ENCODE peak calls at places on chromosomes 7 and 10, in four cellular contexts. One of them, this sample, is unnamed.

GRCh38 chr7:157337316-157338149 is 729 bp downstream of the DNAJB6 start:
- DNase-seq in NB4: peak
- DNase-seq in central memory CD4-positive, alpha-beta T cell: peak
- DNase-seq in BJ: no peak
- DNase-seq in this sample: peak

GRCh38 chr7:123003539-123004126 is 8.1 kb upstream of the TAS2R16 start:
- DNase-seq in central memory CD4-positive, alpha-beta T cell: no peak
- DNase-seq in BJ: no peak
- DNase-seq in NB4: peak
- DNase-seq in this sample: no peak

GRCh38 chr10:69086131-69086530 is 1.8 kb upstream of the SRGN start:
- DNase-seq in NB4: peak
- DNase-seq in BJ: no peak
- DNase-seq in central memory CD4-positive, alpha-beta T cell: no peak
- DNase-seq in this sample: no peak

GRCh38 chr7:123170333-123171016 is 29.3 kb downstream of the SLC13A1 start:
- DNase-seq in BJ: no peak
- DNase-seq in NB4: no peak
- DNase-seq in central memory CD4-positive, alpha-beta T cell: no peak
- DNase-seq in this sample: no peak

GRCh38 chr10:88981435-88981834 is 9.2 kb upstream of the FAS start:
- DNase-seq in BJ: no peak
- DNase-seq in central memory CD4-positive, alpha-beta T cell: no peak
- DNase-seq in NB4: no peak
- DNase-seq in this sample: no peak

GRCh38 chr10:91798736-91799579 is 732 bp downstream of the TNKS2 start:
- DNase-seq in central memory CD4-positive, alpha-beta T cell: peak
- DNase-seq in BJ: peak
- DNase-seq in NB4: peak
- DNase-seq in this sample: peak

GRCh38 chr10:106565546-106565945 is 599.0 kb downstream of the SORCS1 start:
- DNase-seq in central memory CD4-positive, alpha-beta T cell: no peak
- DNase-seq in BJ: no peak
- DNase-seq in NB4: no peak
- DNase-seq in this sample: no peak

GRCh38 chr10:5975641-5976473 is 1.5 kb downstream of the IL15RA start:
- DNase-seq in central memory CD4-positive, alpha-beta T cell: peak
- DNase-seq in NB4: peak
- DNase-seq in BJ: no peak
- DNase-seq in this sample: peak

GRCh38 chr7:48388922-48389321 is 217.7 kb downstream of the ABCA13 start:
- DNase-seq in central memory CD4-positive, alpha-beta T cell: no peak
- DNase-seq in BJ: no peak
- DNase-seq in NB4: peak
- DNase-seq in this sample: no peak

GRCh38 chr7:88546808-88547207 is 212.7 kb upstream of the ZNF804B start:
- DNase-seq in NB4: peak
- DNase-seq in central memory CD4-positive, alpha-beta T cell: no peak
- DNase-seq in BJ: no peak
- DNase-seq in this sample: no peak

GRCh38 chr10:127405221-127405620 is 143.9 kb upstream of the NPS start:
- DNase-seq in central memory CD4-positive, alpha-beta T cell: no peak
- DNase-seq in NB4: no peak
- DNase-seq in BJ: peak
- DNase-seq in this sample: no peak

GRCh38 chr7:63071920-63072319 is 926.7 kb upstream of the ZNF722 start:
- DNase-seq in BJ: no peak
- DNase-seq in central memory CD4-positive, alpha-beta T cell: no peak
- DNase-seq in NB4: no peak
- DNase-seq in this sample: no peak

GRCh38 chr10:76306859-76307258 is 875.4 kb downstream of the LRMDA start:
- DNase-seq in central memory CD4-positive, alpha-beta T cell: no peak
- DNase-seq in BJ: no peak
- DNase-seq in NB4: peak
- DNase-seq in this sample: no peak

GRCh38 chr10:70602665-70603438 is at the start of gene PRF1:
- DNase-seq in BJ: no peak
- DNase-seq in central memory CD4-positive, alpha-beta T cell: peak
- DNase-seq in NB4: peak
- DNase-seq in this sample: no peak

GRCh38 chr7:41711283-41712064 is 8.6 kb upstream of the INHBA start:
- DNase-seq in BJ: no peak
- DNase-seq in NB4: peak
- DNase-seq in central memory CD4-positive, alpha-beta T cell: no peak
- DNase-seq in this sample: no peak

GRCh38 chr10:121639416-121639815 is 41.2 kb upstream of the FGFR2 start:
- DNase-seq in BJ: no peak
- DNase-seq in NB4: no peak
- DNase-seq in central memory CD4-positive, alpha-beta T cell: no peak
- DNase-seq in this sample: no peak

GRCh38 chr7:112052993-112053392 is 153.2 kb downstream of the DOCK4 start:
- DNase-seq in central memory CD4-positive, alpha-beta T cell: no peak
- DNase-seq in NB4: no peak
- DNase-seq in BJ: no peak
- DNase-seq in this sample: no peak

GRCh38 chr10:71213761-71214440 is 1.5 kb downstream of the UNC5B start:
- DNase-seq in central memory CD4-positive, alpha-beta T cell: no peak
- DNase-seq in NB4: no peak
- DNase-seq in BJ: peak
- DNase-seq in this sample: no peak

GRCh38 chr10:79159785-79160184 is 91.0 kb downstream of the ZMIZ1 start:
- DNase-seq in BJ: no peak
- DNase-seq in NB4: no peak
- DNase-seq in central memory CD4-positive, alpha-beta T cell: no peak
- DNase-seq in this sample: no peak

GRCh38 chr10:75233444-75234016 is 2.2 kb downstream of the COMTD1 start:
- DNase-seq in central memory CD4-positive, alpha-beta T cell: no peak
- DNase-seq in BJ: no peak
- DNase-seq in NB4: peak
- DNase-seq in this sample: peak

GRCh38 chr7:124723012-124723411 is 42.6 kb downstream of the GPR37 start:
- DNase-seq in central memory CD4-positive, alpha-beta T cell: no peak
- DNase-seq in BJ: no peak
- DNase-seq in NB4: no peak
- DNase-seq in this sample: no peak

GRCh38 chr10:14247650-14248258 is 83.0 kb downstream of the FRMD4A start:
- DNase-seq in NB4: no peak
- DNase-seq in BJ: no peak
- DNase-seq in central memory CD4-positive, alpha-beta T cell: no peak
- DNase-seq in this sample: no peak

GRCh38 chr7:16930958-16931357 is 49.2 kb upstream of the AGR3 start:
- DNase-seq in central memory CD4-positive, alpha-beta T cell: no peak
- DNase-seq in BJ: no peak
- DNase-seq in NB4: no peak
- DNase-seq in this sample: no peak

GRCh38 chr7:29806131-29806792 is at the start of gene WIPF3:
- DNase-seq in BJ: no peak
- DNase-seq in central memory CD4-positive, alpha-beta T cell: no peak
- DNase-seq in NB4: no peak
- DNase-seq in this sample: no peak

GRCh38 chr7:111138196-111138569 is 47.3 kb downstream of the LRRN3 start:
- DNase-seq in central memory CD4-positive, alpha-beta T cell: peak
- DNase-seq in BJ: no peak
- DNase-seq in NB4: peak
- DNase-seq in this sample: no peak

GRCh38 chr10:132102717-132103110 is 37.0 kb downstream of the JAKMIP3 start:
- DNase-seq in NB4: no peak
- DNase-seq in central memory CD4-positive, alpha-beta T cell: no peak
- DNase-seq in BJ: no peak
- DNase-seq in this sample: no peak

GRCh38 chr7:130903358-130903974 is 169.5 kb upstream of the KLF14 start:
- DNase-seq in central memory CD4-positive, alpha-beta T cell: no peak
- DNase-seq in BJ: peak
- DNase-seq in NB4: no peak
- DNase-seq in this sample: no peak

GRCh38 chr7:13042605-13043236 is 355.3 kb downstream of the ARL4A start:
- DNase-seq in BJ: no peak
- DNase-seq in central memory CD4-positive, alpha-beta T cell: no peak
- DNase-seq in NB4: no peak
- DNase-seq in this sample: no peak

GRCh38 chr7:131188367-131189339 is 139.0 kb upstream of the MKLN1 start:
- DNase-seq in BJ: peak
- DNase-seq in NB4: peak
- DNase-seq in central memory CD4-positive, alpha-beta T cell: peak
- DNase-seq in this sample: peak

GRCh38 chr10:57338823-57339558 is 928.7 kb downstream of the IPMK start:
- DNase-seq in central memory CD4-positive, alpha-beta T cell: no peak
- DNase-seq in BJ: peak
- DNase-seq in NB4: peak
- DNase-seq in this sample: no peak

GRCh38 chr10:85036661-85037060 is 708.3 kb downstream of the CCSER2 start:
- DNase-seq in BJ: no peak
- DNase-seq in central memory CD4-positive, alpha-beta T cell: no peak
- DNase-seq in NB4: no peak
- DNase-seq in this sample: no peak

This sample was measured in suprapubic skin.